ENCODE peak calls at places on chromosomes 1 and 21, in seven cellular contexts. Q is PC-9, V is kidney, M is tibial artery, S is PC-3, A is IMR-90, B is K562. J is an unnamed sample.
A peak's percentile ranks its signal among the peaks of the same experiment; 100 is the strongest.

GRCh38 chr1:1021860-1022259 is 1.9 kb downstream of the AGRN start:
- DNase-seq in A (peak; percentile 56), Q (peak; percentile 66), V (no peak), S (peak; percentile 92), B (no peak), M (no peak), J (no peak)

GRCh38 chr1:67793562-67793961 is 39.7 kb downstream of the GNG12 start:
- DNase-seq in V (no peak), B (no peak), M (no peak), A (peak; percentile 63), S (peak; percentile 41), Q (no peak), J (no peak)

GRCh38 chr21:29235714-29236197 is 63.0 kb upstream of the BACH1 start:
- DNase-seq in B (no peak), Q (no peak), V (no peak), S (no peak), M (no peak), A (no peak), J (no peak)

GRCh38 chr1:10675813-10676212 is 120.6 kb downstream of the CASZ1 start:
- DNase-seq in A (no peak), Q (no peak), V (no peak), S (no peak), B (no peak), M (no peak), J (no peak)

GRCh38 chr1:100065183-100065968 is 67.4 kb downstream of the SASS6 start:
- DNase-seq in Q (no peak), B (no peak), V (no peak), S (no peak), M (no peak), A (no peak), J (no peak)

GRCh38 chr1:234000557-234001081 is 96.1 kb downstream of the SLC35F3 start:
- DNase-seq in V (no peak), A (no peak), Q (no peak), B (no peak), M (no peak), S (no peak), J (no peak)

GRCh38 chr1:201422436-201423030 is 1.0 kb upstream of the TNNI1 start:
- DNase-seq in Q (no peak), B (no peak), S (no peak), M (no peak), A (no peak), V (no peak), J (no peak)

GRCh38 chr1:1955651-1956094 is 36.6 kb upstream of the TMEM52 start:
- DNase-seq in B (no peak), Q (no peak), M (no peak), V (peak; percentile 59), S (no peak), A (no peak), J (no peak)

GRCh38 chr1:68293609-68294353 is 61.5 kb upstream of the WLS start:
- DNase-seq in Q (no peak), S (no peak), B (no peak), A (peak; percentile 45), V (no peak), M (no peak), J (no peak)

DNA sequence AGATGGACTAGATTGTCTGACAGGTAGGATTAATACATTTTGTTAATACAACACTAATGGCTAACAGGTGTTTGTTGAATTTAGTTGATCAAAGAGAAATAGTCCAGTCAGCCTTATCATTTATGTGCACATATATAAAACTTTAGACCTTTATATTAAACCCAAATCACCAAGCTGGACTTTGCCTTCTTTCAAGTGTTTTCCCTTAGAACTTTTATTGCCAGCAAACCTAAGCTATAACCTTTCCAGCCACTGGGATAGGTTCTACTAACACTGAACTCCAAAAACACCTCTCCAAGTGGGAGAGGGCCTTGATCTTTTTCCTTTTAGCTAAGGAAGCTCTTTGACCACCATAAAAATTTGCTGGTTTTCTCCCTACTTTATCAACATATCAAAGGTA is 345.9 kb downstream of the PDE4B start:
- DNase-seq in A (no peak), S (no peak), B (no peak), Q (no peak), V (no peak), M (no peak), J (no peak)
- H3K4me1 ChIP-seq in A (no peaks in the 10 kb centered on the region), S (no peaks in the 10 kb centered on the region), B (no peaks in the 10 kb centered on the region), Q (no peaks in the 10 kb centered on the region), V (no peaks in the 10 kb centered on the region), M (no peaks in the 10 kb centered on the region), J (no peaks in the 10 kb centered on the region)

DNA sequence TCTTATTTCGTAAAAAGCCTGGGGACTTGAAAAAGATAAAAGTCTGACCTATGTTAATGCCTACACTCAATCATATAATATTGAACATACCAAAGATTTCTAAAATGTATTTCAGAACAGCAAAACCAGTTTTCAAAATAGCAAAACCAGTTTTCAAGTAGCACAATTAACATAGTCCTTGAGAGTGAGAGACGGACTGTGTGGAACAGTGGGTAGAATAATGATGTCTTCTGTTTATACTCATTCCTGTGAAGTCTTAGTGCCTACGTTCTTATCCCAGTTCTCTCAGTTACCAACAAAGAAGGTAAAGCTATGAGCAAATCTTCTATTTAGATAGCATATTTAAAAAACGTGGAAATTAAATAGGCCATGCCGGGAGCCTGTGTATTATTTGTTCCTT is 22.2 kb upstream of the RGS2 start:
- DNase-seq in S (no peak), B (no peak), M (no peak), A (no peak), V (no peak), Q (no peak), J (no peak)
- TF ChIP-seq CTCF in S (no peak), B (no peak), M (no peak), A (no peak), V (no peak), Q (no peak), J (no peak)

DNA sequence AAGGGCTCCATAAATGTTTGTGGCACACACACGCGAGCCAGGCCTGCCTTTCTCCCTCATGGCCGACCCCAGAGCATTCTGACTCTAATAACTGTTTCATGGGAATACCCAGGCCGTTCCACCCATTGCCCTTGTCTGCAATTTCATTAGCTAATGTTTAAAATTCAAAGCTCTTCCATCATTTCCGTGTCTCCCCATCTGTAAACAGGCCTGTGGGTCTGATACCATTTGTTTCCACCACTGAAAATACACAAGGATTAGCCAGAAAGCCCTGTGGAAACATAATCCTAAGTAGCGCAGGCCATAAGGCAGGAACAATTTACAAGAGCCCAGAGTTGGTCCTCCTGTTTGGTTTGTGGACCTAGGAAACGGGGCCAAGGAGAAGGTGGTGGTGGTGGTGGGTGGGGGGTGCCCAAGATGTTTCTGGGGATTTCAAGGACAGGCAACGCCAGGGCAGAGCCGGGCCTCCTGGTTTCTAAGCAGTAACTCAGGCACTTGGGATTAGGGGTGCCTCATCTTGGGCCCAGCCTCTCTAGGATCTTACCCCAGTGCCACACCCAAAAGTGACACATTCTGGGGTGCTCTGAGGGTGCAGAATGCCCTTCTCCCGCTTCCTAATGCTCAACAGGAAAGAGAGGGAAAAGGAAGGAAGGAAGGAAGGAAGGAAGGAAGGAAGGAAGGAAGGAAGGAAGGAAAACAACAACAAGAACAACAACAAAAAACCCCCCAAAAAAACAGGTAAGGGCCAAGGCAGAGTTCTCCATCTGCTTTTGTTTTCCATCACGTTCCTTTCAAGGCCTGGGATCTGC is 79.4 kb downstream of the SSBP3 start:
- DNase-seq in M (no peak), B (no peak), Q (no peak), V (no peak), A (peak; percentile 61), S (no peak), J (no peak)
- H3K4me1 ChIP-seq in M (no peaks in the 10 kb centered on the region), B (peaks cover 14% of the 10 kb centered on the region), Q (no peaks in the 10 kb centered on the region), V (peaks cover 38% of the 10 kb centered on the region), A (peaks cover 60% of the 10 kb centered on the region), S (no peaks in the 10 kb centered on the region), J (peaks cover 86% of the 10 kb centered on the region)

DNA sequence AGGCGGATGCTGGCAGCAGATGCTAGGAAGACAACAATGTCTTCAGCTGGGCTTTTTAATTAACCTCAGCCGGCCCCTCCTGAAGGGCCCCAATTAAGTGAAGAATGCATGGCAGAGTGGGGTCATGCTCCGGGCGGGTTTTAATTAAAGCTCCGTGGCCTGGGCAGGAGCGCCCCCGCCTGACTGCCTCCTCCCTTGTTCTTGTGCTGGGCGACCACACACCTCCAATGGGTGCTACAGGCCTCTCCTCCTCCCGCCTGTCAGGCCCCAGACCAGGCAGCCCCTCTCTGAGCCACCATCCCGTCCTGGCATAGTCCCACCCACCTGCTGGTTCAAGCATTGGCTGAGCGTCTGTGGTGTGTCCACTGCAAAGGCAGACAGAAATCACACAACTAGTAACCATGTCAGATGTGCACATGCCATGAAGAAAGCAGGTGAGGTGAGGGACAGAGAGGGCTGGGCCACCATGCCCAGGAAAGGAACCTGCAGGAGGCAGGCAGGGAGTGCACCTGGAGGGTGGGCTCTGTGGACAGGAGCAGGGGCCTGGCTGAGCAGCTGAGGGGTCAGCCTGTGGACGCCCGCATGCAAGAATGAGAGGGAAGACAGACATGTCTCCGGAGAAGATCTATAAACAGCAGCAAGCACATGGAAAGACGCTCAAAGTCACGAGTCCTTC is 8.5 kb upstream of the ARF1 start:
- DNase-seq in S (no peak), B (peak; percentile 63), M (no peak), V (no peak), Q (no peak), A (no peak), J (no peak)
- TF ChIP-seq CTCF in S (peak; percentile 40), B (peak; percentile 69), M (no peak), V (peak; percentile 14), Q (peak; percentile 30), A (peak; percentile 19), J (peak; percentile 30)

GRCh38 chr1:169588112-169588511 is 1.8 kb upstream of the F5 start:
- DNase-seq in M (no peak), A (no peak), S (no peak), B (no peak), V (no peak), Q (no peak), J (no peak)
- H3K4me1 ChIP-seq in M (no peaks in the 10 kb centered on the region), A (no peaks in the 10 kb centered on the region), S (peaks cover 19% of the 10 kb centered on the region), B (no peaks in the 10 kb centered on the region), V (peaks cover 7% of the 10 kb centered on the region), Q (peaks cover 5% of the 10 kb centered on the region), J (peaks cover 10% of the 10 kb centered on the region)